ENCODE peak calls at places on chromosomes 4 and X, in five cellular contexts. Q, D, A, V and L are unnamed samples.

GRCh38 chr4:1043658-1044468 is 32.4 kb downstream of the FGFRL1 start:
- DNase-seq in Q (no peak), D (peak; percentile 99), A (peak; percentile 96), V (peak; percentile 96), L (peak; percentile 84)

GRCh38 chr4:137922721-137923120 is 319.4 kb downstream of the SLC7A11 start:
- DNase-seq in Q (no peak), D (no peak), A (no peak), V (no peak), L (no peak)

GRCh38 chr4:169957785-169958184 is 68.4 kb downstream of the MFAP3L start:
- DNase-seq in Q (no peak), D (no peak), A (no peak), V (no peak), L (no peak)

GRCh38 chrX:16839852-16840460 is 30.2 kb downstream of the RBBP7 start:
- DNase-seq in Q (no peak), D (peak; percentile 76), A (peak; percentile 35), V (no peak), L (no peak)

GRCh38 chr4:175916636-175917351 is 104.7 kb upstream of the GPM6A start:
- DNase-seq in Q (no peak), D (no peak), A (no peak), V (no peak), L (no peak)

GRCh38 chr4:142158980-142159379 is 522.6 kb downstream of the IL15 start:
- DNase-seq in Q (no peak), D (no peak), A (no peak), V (no peak), L (no peak)

GRCh38 chr4:152038238-152038637 is 277.4 kb upstream of the GATB start:
- DNase-seq in Q (no peak), D (peak; percentile 88), A (peak; percentile 36), V (no peak), L (no peak)

GRCh38 chrX:103376979-103377324 is 614 bp downstream of the BEX3 start:
- DNase-seq in Q (no peak), D (peak; percentile 30), A (peak; percentile 31), V (no peak), L (peak; percentile 3)

GRCh38 chr4:122309988-122310626 is 68.7 kb upstream of the ADAD1 start:
- DNase-seq in Q (no peak), D (peak; percentile 31), A (peak; percentile 19), V (peak; percentile 11), L (peak; percentile 65)

GRCh38 chr4:147049940-147050852 is 104.5 kb upstream of the TTC29 start:
- DNase-seq in Q (no peak), D (peak; percentile 20), A (peak; percentile 9), V (no peak), L (peak; percentile 23)

GRCh38 chr4:3189459-3189858 is 59.5 kb upstream of the MSANTD1 start:
- DNase-seq in Q (no peak), D (no peak), A (no peak), V (no peak), L (no peak)

GRCh38 chr4:113212613-113213012 is 163.2 kb downstream of the ANK2 start:
- DNase-seq in Q (peak; percentile 52), D (no peak), A (no peak), V (no peak), L (no peak)

GRCh38 chr4:77100234-77100633 is 24.4 kb upstream of the CCNI start:
- DNase-seq in Q (no peak), D (no peak), A (no peak), V (no peak), L (no peak)

GRCh38 chr4:82786794-82787193 is 11.8 kb downstream of the SCD5 start:
- DNase-seq in Q (no peak), D (no peak), A (no peak), V (no peak), L (no peak)

GRCh38 chrX:133580630-133581029 is 165.3 kb upstream of the GPC4 start:
- DNase-seq in Q (no peak), D (no peak), A (peak; percentile 24), V (no peak), L (no peak)

GRCh38 chr4:185473247-185473646 is 1.7 kb upstream of the CCDC110 start:
- DNase-seq in Q (no peak), D (no peak), A (no peak), V (no peak), L (no peak)

GRCh38 chr4:186669159-186669720 is 54.4 kb downstream of the FAT1 start:
- DNase-seq in Q (no peak), D (peak; percentile 67), A (peak; percentile 68), V (peak; percentile 36), L (peak; percentile 56)

GRCh38 chrX:357693-358471 is 28.8 kb downstream of the PPP2R3B start:
- DNase-seq in Q (no peak), D (peak; percentile 54), A (peak; percentile 31), V (peak; percentile 70), L (no peak)

GRCh38 chrX:111244238-111244750 is 26.0 kb downstream of the CAPN6 start:
- DNase-seq in Q (no peak), D (peak; percentile 18), A (peak; percentile 27), V (peak; percentile 20), L (peak; percentile 12)